ENCODE peak calls at places on chromosomes 5 and 9, in five cellular contexts. X, C, T, H and U are unnamed samples.

GRCh38 chr5:79759436-79759835 is 69.8 kb downstream of the CMYA5 start:
- DNase-seq in X (no peak), T (no peak), H (no peak), C (no peak), U (no peak)

GRCh38 chr9:120477534-120478001 is 102.4 kb downstream of the CDK5RAP2 start:
- DNase-seq in C (no peak), H (peak), X (peak), T (peak), U (peak)

GRCh38 chr5:42784132-42784531 is 27.5 kb downstream of the CCDC152 start:
- DNase-seq in C (no peak), X (no peak), H (no peak), T (no peak), U (no peak)

GRCh38 chr5:43555895-43556606 is 826 bp downstream of the PAIP1 start:
- DNase-seq in H (no peak), X (peak), T (peak), C (peak), U (peak)

GRCh38 chr9:111095423-111095822 is 57.2 kb upstream of the LPAR1 start:
- DNase-seq in X (no peak), H (no peak), C (no peak), T (no peak), U (no peak)

GRCh38 chr9:87336914-87337333 is 160.7 kb upstream of the DAPK1 start:
- DNase-seq in C (no peak), T (no peak), H (peak), X (peak), U (peak)

GRCh38 chr5:58348996-58349728 is 110.7 kb downstream of the PLK2 start:
- DNase-seq in T (no peak), C (no peak), H (no peak), X (no peak), U (no peak)

GRCh38 chr9:91159664-91160121 is 202.0 kb downstream of the AUH start:
- DNase-seq in T (no peak), H (no peak), C (no peak), X (no peak), U (peak)

GRCh38 chr5:116272281-116272941 is 187.6 kb downstream of the COMMD10 start:
- DNase-seq in T (no peak), X (no peak), C (no peak), H (no peak), U (peak)

GRCh38 chr9:135515083-135515511 is 6.1 kb upstream of the LCN1 start:
- DNase-seq in H (no peak), C (no peak), T (no peak), X (no peak), U (no peak)

GRCh38 chr9:113625456-113625855 is 161.9 kb downstream of the RGS3 start:
- DNase-seq in X (no peak), H (no peak), T (no peak), C (no peak), U (no peak)

GRCh38 chr9:96853711-96854072 is 622 bp downstream of the ZNF782 start:
- DNase-seq in X (no peak), T (no peak), H (no peak), C (no peak), U (no peak)

GRCh38 chr5:17436345-17436744 is 61.7 kb upstream of the TAF11L2 start:
- DNase-seq in C (no peak), H (no peak), X (no peak), T (no peak), U (no peak)

GRCh38 chr5:146103594-146103993 is 1.8 kb downstream of the PLAC8L1 start:
- DNase-seq in T (no peak), X (peak), H (no peak), C (no peak), U (no peak)

GRCh38 chr5:143248822-143249579 is 154.5 kb downstream of the NR3C1 start:
- DNase-seq in T (no peak), X (peak), H (no peak), C (no peak), U (no peak)

GRCh38 chr5:4879693-4880303 is 260.3 kb upstream of the ADAMTS16 start:
- DNase-seq in H (no peak), X (peak), T (peak), C (no peak), U (peak)

GRCh38 chr9:70421272-70422180 is 7.1 kb upstream of the KLF9 start:
- DNase-seq in X (no peak), H (no peak), C (no peak), T (no peak), U (peak)

GRCh38 chr9:136187683-136188586 is 17.0 kb downstream of the LHX3 start:
- DNase-seq in C (no peak), X (no peak), T (no peak), H (no peak), U (no peak)

GRCh38 chr9:124348831-124349230 is 66.4 kb downstream of the PSMB7 start:
- DNase-seq in C (no peak), X (no peak), T (no peak), H (no peak), U (no peak)

GRCh38 chr9:116580853-116581252 is 106.3 kb upstream of the TRIM32 start:
- DNase-seq in T (no peak), H (no peak), C (no peak), X (no peak), U (no peak)

GRCh38 chr5:174750720-174751119 is 26.3 kb downstream of the MSX2 start:
- DNase-seq in C (no peak), T (no peak), H (no peak), X (peak), U (no peak)

GRCh38 chr9:121640076-121640475 is 11.4 kb upstream of the DAB2IP start:
- DNase-seq in H (peak), T (peak), X (no peak), C (no peak), U (peak)

GRCh38 chr5:1734271-1734907 is 65.2 kb downstream of the MRPL36 start:
- DNase-seq in X (no peak), T (no peak), H (no peak), C (no peak), U (no peak)

GRCh38 chr5:177527595-177527994 is 10.8 kb upstream of the DDX41 start:
- DNase-seq in C (no peak), H (no peak), T (no peak), X (no peak), U (no peak)